ENCODE peak calls at places on chromosomes 2 and 18, in nine cellular contexts. One of them, this sample, is unnamed.

GRCh38 chr2:74789278-74789677 is 44.6 kb upstream of the HK2 start:
- DNase-seq in fibroblast of lung: no peak
- DNase-seq in activated CD4-positive, alpha-beta T cell treated with anti-CD3 and anti-CD28 coated beads, Interleukin-2, amount 50 U/mL, for 24 hours: no peak
- DNase-seq in NT2/D1: no peak
- DNase-seq in amniotic epithelial cell: no peak
- DNase-seq in hepatic stellate cell: no peak
- DNase-seq in activated naive CD4-positive, alpha-beta T cell: no peak
- DNase-seq in iris pigment epithelial cell: no peak
- DNase-seq in stimulated activated CD4-positive, alpha-beta T cell treated with anti-CD3 and anti-CD28 coated beads, Interleukin-1b, Interleukin-23, amount 100 ng/mL, for 48 hours: no peak
- DNase-seq in this sample: no peak

GRCh38 chr2:102044967-102045489 is 53.3 kb downstream of the IL1R2 start:
- DNase-seq in fibroblast of lung: no peak
- DNase-seq in activated CD4-positive, alpha-beta T cell treated with anti-CD3 and anti-CD28 coated beads, Interleukin-2, amount 50 U/mL, for 24 hours: no peak
- DNase-seq in NT2/D1: no peak
- DNase-seq in amniotic epithelial cell: no peak
- DNase-seq in hepatic stellate cell: no peak
- DNase-seq in activated naive CD4-positive, alpha-beta T cell: no peak
- DNase-seq in iris pigment epithelial cell: no peak
- DNase-seq in stimulated activated CD4-positive, alpha-beta T cell treated with anti-CD3 and anti-CD28 coated beads, Interleukin-1b, Interleukin-23, amount 100 ng/mL, for 48 hours: no peak
- DNase-seq in this sample: no peak

GRCh38 chr2:71505086-71505769 is 51.9 kb downstream of the DYSF start:
- DNase-seq in fibroblast of lung: no peak
- DNase-seq in activated CD4-positive, alpha-beta T cell treated with anti-CD3 and anti-CD28 coated beads, Interleukin-2, amount 50 U/mL, for 24 hours: no peak
- DNase-seq in NT2/D1: no peak
- DNase-seq in amniotic epithelial cell: peak
- DNase-seq in hepatic stellate cell: no peak
- DNase-seq in activated naive CD4-positive, alpha-beta T cell: no peak
- DNase-seq in iris pigment epithelial cell: no peak
- DNase-seq in stimulated activated CD4-positive, alpha-beta T cell treated with anti-CD3 and anti-CD28 coated beads, Interleukin-1b, Interleukin-23, amount 100 ng/mL, for 48 hours: no peak
- DNase-seq in this sample: no peak

GRCh38 chr2:64615844-64616536 is 37.7 kb downstream of the SERTAD2 start:
- DNase-seq in fibroblast of lung: no peak
- DNase-seq in activated CD4-positive, alpha-beta T cell treated with anti-CD3 and anti-CD28 coated beads, Interleukin-2, amount 50 U/mL, for 24 hours: no peak
- DNase-seq in NT2/D1: no peak
- DNase-seq in amniotic epithelial cell: no peak
- DNase-seq in hepatic stellate cell: no peak
- DNase-seq in activated naive CD4-positive, alpha-beta T cell: no peak
- DNase-seq in iris pigment epithelial cell: no peak
- DNase-seq in stimulated activated CD4-positive, alpha-beta T cell treated with anti-CD3 and anti-CD28 coated beads, Interleukin-1b, Interleukin-23, amount 100 ng/mL, for 48 hours: no peak
- DNase-seq in this sample: no peak

GRCh38 chr2:149098722-149099121 is 60.2 kb downstream of the LYPD6B start:
- DNase-seq in fibroblast of lung: peak
- DNase-seq in activated CD4-positive, alpha-beta T cell treated with anti-CD3 and anti-CD28 coated beads, Interleukin-2, amount 50 U/mL, for 24 hours: no peak
- DNase-seq in NT2/D1: no peak
- DNase-seq in amniotic epithelial cell: peak
- DNase-seq in hepatic stellate cell: no peak
- DNase-seq in activated naive CD4-positive, alpha-beta T cell: no peak
- DNase-seq in iris pigment epithelial cell: peak
- DNase-seq in stimulated activated CD4-positive, alpha-beta T cell treated with anti-CD3 and anti-CD28 coated beads, Interleukin-1b, Interleukin-23, amount 100 ng/mL, for 48 hours: no peak
- DNase-seq in this sample: no peak

GRCh38 chr2:202718614-202719013 is 83.8 kb downstream of the FAM117B start:
- DNase-seq in fibroblast of lung: peak
- DNase-seq in activated CD4-positive, alpha-beta T cell treated with anti-CD3 and anti-CD28 coated beads, Interleukin-2, amount 50 U/mL, for 24 hours: no peak
- DNase-seq in NT2/D1: no peak
- DNase-seq in amniotic epithelial cell: peak
- DNase-seq in hepatic stellate cell: peak
- DNase-seq in activated naive CD4-positive, alpha-beta T cell: no peak
- DNase-seq in iris pigment epithelial cell: peak
- DNase-seq in stimulated activated CD4-positive, alpha-beta T cell treated with anti-CD3 and anti-CD28 coated beads, Interleukin-1b, Interleukin-23, amount 100 ng/mL, for 48 hours: no peak
- DNase-seq in this sample: no peak

GRCh38 chr2:30232801-30233130 is 1.4 kb downstream of the LBH start:
- DNase-seq in fibroblast of lung: no peak
- DNase-seq in activated CD4-positive, alpha-beta T cell treated with anti-CD3 and anti-CD28 coated beads, Interleukin-2, amount 50 U/mL, for 24 hours: no peak
- DNase-seq in NT2/D1: no peak
- DNase-seq in amniotic epithelial cell: no peak
- DNase-seq in hepatic stellate cell: no peak
- DNase-seq in activated naive CD4-positive, alpha-beta T cell: no peak
- DNase-seq in iris pigment epithelial cell: no peak
- DNase-seq in stimulated activated CD4-positive, alpha-beta T cell treated with anti-CD3 and anti-CD28 coated beads, Interleukin-1b, Interleukin-23, amount 100 ng/mL, for 48 hours: peak
- DNase-seq in this sample: peak

GRCh38 chr2:138275881-138276280 is 225.7 kb upstream of the SPOPL start:
- DNase-seq in fibroblast of lung: peak
- DNase-seq in activated CD4-positive, alpha-beta T cell treated with anti-CD3 and anti-CD28 coated beads, Interleukin-2, amount 50 U/mL, for 24 hours: no peak
- DNase-seq in NT2/D1: no peak
- DNase-seq in amniotic epithelial cell: no peak
- DNase-seq in hepatic stellate cell: no peak
- DNase-seq in activated naive CD4-positive, alpha-beta T cell: no peak
- DNase-seq in iris pigment epithelial cell: peak
- DNase-seq in stimulated activated CD4-positive, alpha-beta T cell treated with anti-CD3 and anti-CD28 coated beads, Interleukin-1b, Interleukin-23, amount 100 ng/mL, for 48 hours: no peak
- DNase-seq in this sample: no peak

GRCh38 chr2:119756837-119757236 is 2.9 kb upstream of the PTPN4 start:
- DNase-seq in fibroblast of lung: peak
- DNase-seq in activated CD4-positive, alpha-beta T cell treated with anti-CD3 and anti-CD28 coated beads, Interleukin-2, amount 50 U/mL, for 24 hours: no peak
- DNase-seq in NT2/D1: no peak
- DNase-seq in amniotic epithelial cell: peak
- DNase-seq in hepatic stellate cell: peak
- DNase-seq in activated naive CD4-positive, alpha-beta T cell: no peak
- DNase-seq in iris pigment epithelial cell: peak
- DNase-seq in stimulated activated CD4-positive, alpha-beta T cell treated with anti-CD3 and anti-CD28 coated beads, Interleukin-1b, Interleukin-23, amount 100 ng/mL, for 48 hours: peak
- DNase-seq in this sample: peak

GRCh38 chr2:102826904-102827303 is 65.1 kb downstream of the TMEM182 start:
- DNase-seq in fibroblast of lung: peak
- DNase-seq in activated CD4-positive, alpha-beta T cell treated with anti-CD3 and anti-CD28 coated beads, Interleukin-2, amount 50 U/mL, for 24 hours: no peak
- DNase-seq in NT2/D1: no peak
- DNase-seq in amniotic epithelial cell: no peak
- DNase-seq in hepatic stellate cell: no peak
- DNase-seq in activated naive CD4-positive, alpha-beta T cell: no peak
- DNase-seq in iris pigment epithelial cell: peak
- DNase-seq in stimulated activated CD4-positive, alpha-beta T cell treated with anti-CD3 and anti-CD28 coated beads, Interleukin-1b, Interleukin-23, amount 100 ng/mL, for 48 hours: no peak
- DNase-seq in this sample: no peak

GRCh38 chr2:118470297-118470696 is 377.2 kb downstream of the EN1 start:
- DNase-seq in fibroblast of lung: no peak
- DNase-seq in activated CD4-positive, alpha-beta T cell treated with anti-CD3 and anti-CD28 coated beads, Interleukin-2, amount 50 U/mL, for 24 hours: no peak
- DNase-seq in NT2/D1: no peak
- DNase-seq in amniotic epithelial cell: no peak
- DNase-seq in hepatic stellate cell: no peak
- DNase-seq in activated naive CD4-positive, alpha-beta T cell: no peak
- DNase-seq in iris pigment epithelial cell: no peak
- DNase-seq in stimulated activated CD4-positive, alpha-beta T cell treated with anti-CD3 and anti-CD28 coated beads, Interleukin-1b, Interleukin-23, amount 100 ng/mL, for 48 hours: no peak
- DNase-seq in this sample: no peak

GRCh38 chr18:55402731-55403405 is 185.1 kb downstream of the TCF4 start:
- DNase-seq in fibroblast of lung: peak
- DNase-seq in activated CD4-positive, alpha-beta T cell treated with anti-CD3 and anti-CD28 coated beads, Interleukin-2, amount 50 U/mL, for 24 hours: no peak
- DNase-seq in NT2/D1: no peak
- DNase-seq in amniotic epithelial cell: peak
- DNase-seq in hepatic stellate cell: no peak
- DNase-seq in activated naive CD4-positive, alpha-beta T cell: no peak
- DNase-seq in iris pigment epithelial cell: peak
- DNase-seq in stimulated activated CD4-positive, alpha-beta T cell treated with anti-CD3 and anti-CD28 coated beads, Interleukin-1b, Interleukin-23, amount 100 ng/mL, for 48 hours: no peak
- DNase-seq in this sample: no peak

GRCh38 chr18:73261243-73261642 is 393.5 kb upstream of the NETO1 start:
- DNase-seq in fibroblast of lung: no peak
- DNase-seq in activated CD4-positive, alpha-beta T cell treated with anti-CD3 and anti-CD28 coated beads, Interleukin-2, amount 50 U/mL, for 24 hours: no peak
- DNase-seq in NT2/D1: no peak
- DNase-seq in amniotic epithelial cell: no peak
- DNase-seq in hepatic stellate cell: no peak
- DNase-seq in activated naive CD4-positive, alpha-beta T cell: no peak
- DNase-seq in iris pigment epithelial cell: no peak
- DNase-seq in stimulated activated CD4-positive, alpha-beta T cell treated with anti-CD3 and anti-CD28 coated beads, Interleukin-1b, Interleukin-23, amount 100 ng/mL, for 48 hours: no peak
- DNase-seq in this sample: no peak

GRCh38 chr2:212157011-212157410 is 381.6 kb downstream of the ERBB4 start:
- DNase-seq in fibroblast of lung: peak
- DNase-seq in activated CD4-positive, alpha-beta T cell treated with anti-CD3 and anti-CD28 coated beads, Interleukin-2, amount 50 U/mL, for 24 hours: no peak
- DNase-seq in NT2/D1: no peak
- DNase-seq in amniotic epithelial cell: peak
- DNase-seq in hepatic stellate cell: peak
- DNase-seq in activated naive CD4-positive, alpha-beta T cell: no peak
- DNase-seq in iris pigment epithelial cell: peak
- DNase-seq in stimulated activated CD4-positive, alpha-beta T cell treated with anti-CD3 and anti-CD28 coated beads, Interleukin-1b, Interleukin-23, amount 100 ng/mL, for 48 hours: no peak
- DNase-seq in this sample: no peak

GRCh38 chr18:25923193-25923592 is 167.2 kb downstream of the SS18 start:
- DNase-seq in fibroblast of lung: no peak
- DNase-seq in activated CD4-positive, alpha-beta T cell treated with anti-CD3 and anti-CD28 coated beads, Interleukin-2, amount 50 U/mL, for 24 hours: no peak
- DNase-seq in NT2/D1: no peak
- DNase-seq in amniotic epithelial cell: no peak
- DNase-seq in hepatic stellate cell: no peak
- DNase-seq in activated naive CD4-positive, alpha-beta T cell: no peak
- DNase-seq in iris pigment epithelial cell: no peak
- DNase-seq in stimulated activated CD4-positive, alpha-beta T cell treated with anti-CD3 and anti-CD28 coated beads, Interleukin-1b, Interleukin-23, amount 100 ng/mL, for 48 hours: no peak
- DNase-seq in this sample: no peak

GRCh38 chr2:1693723-1694122 is 50.6 kb downstream of the PXDN start:
- DNase-seq in fibroblast of lung: no peak
- DNase-seq in activated CD4-positive, alpha-beta T cell treated with anti-CD3 and anti-CD28 coated beads, Interleukin-2, amount 50 U/mL, for 24 hours: no peak
- DNase-seq in NT2/D1: no peak
- DNase-seq in amniotic epithelial cell: no peak
- DNase-seq in hepatic stellate cell: no peak
- DNase-seq in activated naive CD4-positive, alpha-beta T cell: no peak
- DNase-seq in iris pigment epithelial cell: no peak
- DNase-seq in stimulated activated CD4-positive, alpha-beta T cell treated with anti-CD3 and anti-CD28 coated beads, Interleukin-1b, Interleukin-23, amount 100 ng/mL, for 48 hours: no peak
- DNase-seq in this sample: no peak